ENCODE peak calls at places on chromosomes 12 and 14, in five cellular contexts. O, D, M, C and Y are unnamed samples.

GRCh38 chr12:84272324-84272723 is 640.3 kb downstream of the SLC6A15 start:
- DNase-seq in O (no peak), D (no peak), M (no peak), C (no peak), Y (no peak)

GRCh38 chr12:1830981-1831930 is 10.9 kb downstream of the LRTM2 start:
- DNase-seq in O (no peak), D (no peak), M (no peak), C (peak; percentile 24), Y (no peak)

GRCh38 chr12:131112690-131113290 is 159.1 kb downstream of the ADGRD1 start:
- DNase-seq in O (no peak), D (no peak), M (no peak), C (no peak), Y (no peak)

GRCh38 chr14:106024983-106025604 is 498.7 kb downstream of the TMEM121 start:
- DNase-seq in O (no peak), D (no peak), M (no peak), C (peak; percentile 64), Y (no peak)

GRCh38 chr14:93239869-93240677 is 33.0 kb downstream of the UBR7 start:
- DNase-seq in O (no peak), D (no peak), M (no peak), C (no peak), Y (no peak)

GRCh38 chr14:102544745-102545460 is 35.3 kb upstream of the ANKRD9 start:
- DNase-seq in O (no peak), D (no peak), M (no peak), C (peak; percentile 30), Y (no peak)

GRCh38 chr14:61430066-61430757 is 108.8 kb downstream of the PRKCH start:
- DNase-seq in O (no peak), D (no peak), M (no peak), C (no peak), Y (peak; percentile 90)

GRCh38 chr12:65595016-65595560 is 229.2 kb upstream of the HMGA2 start:
- DNase-seq in O (no peak), D (no peak), M (no peak), C (no peak), Y (no peak)

GRCh38 chr12:26803552-26803951 is 29.4 kb downstream of the ITPR2 start:
- DNase-seq in O (no peak), D (no peak), M (no peak), C (no peak), Y (no peak)